ENCODE peak calls at places on chromosome 11, in six cellular contexts. K, V, Z, L, Q and F are unnamed samples. For H3K9me2, the result is how much of the 10 kb centered on the place peaks cover.

GRCh38 chr11:96235725-96236124 is 107.3 kb downstream of the MAML2 start:
- DNase-seq in K (no peak), V (no peak), Z (peak), L (no peak), Q (no peak), F (no peak)

GRCh38 chr11:73976451-73977151 is 6.0 kb downstream of the UCP2 start:
- DNase-seq in K (no peak), V (no peak), Z (no peak), L (no peak), Q (no peak), F (no peak)

GRCh38 chr11:123480290-123480815 is 50.3 kb downstream of the GRAMD1B start:
- DNase-seq in K (no peak), V (no peak), Z (no peak), L (no peak), Q (peak), F (no peak)

GRCh38 chr11:73001615-73002014 is 140.5 kb downstream of the FCHSD2 start:
- DNase-seq in K (no peak), V (no peak), Z (no peak), L (no peak), Q (peak), F (no peak)

GRCh38 chr11:9362393-9362863 is 22.0 kb upstream of the IPO7 start:
- DNase-seq in K (no peak), V (no peak), Z (no peak), L (peak), Q (no peak), F (peak)

GRCh38 chr11:75240381-75241035 is at the start of gene TPBGL:
- DNase-seq in K (no peak), V (no peak), Z (peak), L (peak), Q (no peak), F (no peak)

GRCh38 chr11:10666976-10667892 is 26.3 kb downstream of the IRAG1 start:
- DNase-seq in K (peak), V (no peak), Z (no peak), L (no peak), Q (no peak), F (peak)

GRCh38 chr11:61090521-61090920 is 11.8 kb upstream of the CD5 start:
- DNase-seq in K (no peak), V (no peak), Z (no peak), L (no peak), Q (no peak), F (no peak)

GRCh38 chr11:129093283-129093682 is 98.8 kb downstream of the ARHGAP32 start:
- DNase-seq in K (no peak), V (no peak), Z (no peak), L (no peak), Q (no peak), F (no peak)

GRCh38 chr11:116215471-116216113 is 557.2 kb downstream of the BUD13 start:
- DNase-seq in K (no peak), V (peak), Z (no peak), L (peak), Q (peak), F (no peak)

GRCh38 chr11:125270711-125271110 is 106.2 kb downstream of the PKNOX2 start:
- DNase-seq in K (no peak), V (no peak), Z (no peak), L (no peak), Q (no peak), F (no peak)

GRCh38 chr11:9075441-9076000 is 15.9 kb downstream of the SCUBE2 start:
- DNase-seq in K (no peak), V (no peak), Z (no peak), L (no peak), Q (no peak), F (no peak)

GRCh38 chr11:15945726-15946125 is 410.6 kb downstream of the SOX6 start:
- DNase-seq in K (no peak), V (no peak), Z (no peak), L (no peak), Q (no peak), F (no peak)

GRCh38 chr11:128663824-128664223 is 30.0 kb upstream of the FLI1 start:
- DNase-seq in K (no peak), V (no peak), Z (no peak), L (no peak), Q (no peak), F (no peak)

GRCh38 chr11:26688701-26689100 is 33.2 kb downstream of the SLC5A12 start:
- DNase-seq in K (no peak), V (no peak), Z (no peak), L (no peak), Q (no peak), F (no peak)

GRCh38 chr11:60717956-60718355 is 6.6 kb upstream of the MS4A18 start:
- DNase-seq in K (no peak), V (no peak), Z (no peak), L (no peak), Q (peak), F (no peak)

GRCh38 chr11:66418986-66419308 is 1.9 kb upstream of the NPAS4 start:
- DNase-seq in K (no peak), V (no peak), Z (no peak), L (no peak), Q (no peak), F (no peak)

GRCh38 chr11:135015966-135016365 is 603.9 kb upstream of the B3GAT1 start:
- DNase-seq in K (no peak), V (no peak), Z (no peak), L (no peak), Q (no peak), F (no peak)

GRCh38 chr11:130689222-130689908 is 226.9 kb downstream of the SNX19 start:
- DNase-seq in K (peak), V (no peak), Z (no peak), L (no peak), Q (no peak), F (no peak)

GRCh38 chr11:128405693-128406364 is 181.5 kb downstream of the ETS1 start:
- DNase-seq in K (no peak), V (no peak), Z (no peak), L (no peak), Q (no peak), F (no peak)

GRCh38 chr11:12761029-12761428 is 86.8 kb downstream of the TEAD1 start:
- DNase-seq in K (peak), V (no peak), Z (no peak), L (no peak), Q (peak), F (no peak)

GRCh38 chr11:128343870-128344269 is 243.5 kb downstream of the ETS1 start:
- DNase-seq in K (peak), V (no peak), Z (no peak), L (no peak), Q (no peak), F (no peak)

GRCh38 chr11:129933866-129934265 is 38.5 kb upstream of the NFRKB start:
- DNase-seq in K (no peak), V (no peak), Z (no peak), L (no peak), Q (no peak), F (no peak)

GRCh38 chr11:19220903-19221682 is 19.3 kb upstream of the CSRP3 start:
- DNase-seq in K (no peak), V (no peak), Z (no peak), L (no peak), Q (peak), F (no peak)

GRCh38 chr11:9852465-9852864 is 188.6 kb downstream of the SWAP70 start:
- DNase-seq in K (no peak), V (no peak), Z (no peak), L (no peak), Q (no peak), F (no peak)

GRCh38 chr11:63683133-63683991 is 2.1 kb downstream of the RTN3 start:
- DNase-seq in K (peak), V (no peak), Z (no peak), L (no peak), Q (peak), F (no peak)

GRCh38 chr11:11407065-11407737 is 54.2 kb upstream of the CSNK2A3 start:
- DNase-seq in K (no peak), V (no peak), Z (no peak), L (no peak), Q (peak), F (no peak)

GRCh38 chr11:68352591-68352990 is 40.2 kb downstream of the LRP5 start:
- DNase-seq in K (no peak), V (no peak), Z (no peak), L (no peak), Q (no peak), F (no peak)

GRCh38 chr11:3971756-3972404 is 116.4 kb downstream of the STIM1 start:
- DNase-seq in K (peak), V (no peak), Z (no peak), L (no peak), Q (peak), F (peak)

GRCh38 chr11:3709977-3710376 is 38.8 kb upstream of the CHRNA10 start:
- DNase-seq in K (no peak), V (no peak), Z (no peak), L (peak), Q (no peak), F (no peak)

DNA sequence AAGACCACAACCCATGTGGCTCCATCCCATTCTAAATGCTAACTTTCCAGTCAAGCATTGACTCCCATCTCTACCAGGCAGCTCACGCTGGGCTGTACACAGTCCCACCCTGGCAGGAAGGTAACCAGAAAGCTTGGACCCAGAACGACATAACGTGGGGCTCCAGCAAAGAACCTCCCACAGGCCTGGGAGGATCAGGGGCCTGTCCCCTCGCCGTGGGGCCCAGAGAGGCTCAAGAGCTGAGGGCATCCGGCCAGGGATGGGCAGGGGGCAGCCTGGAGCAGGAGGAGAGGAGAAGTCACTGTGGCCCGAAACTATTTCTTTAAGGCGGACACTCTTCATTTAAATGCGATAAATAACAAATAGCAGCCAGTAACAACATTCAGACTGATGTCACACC is 169.9 kb downstream of the SHANK2 start:
- DNase-seq in K (no peak), V (no peak), Z (no peak), L (no peak), Q (no peak), F (no peak)
- H3K9me2 ChIP-seq in K (under half), V (under half), Z (under half), L (under half), Q (under half), F (under half)

GRCh38 chr11:93729129-93729616 is 12.1 kb downstream of the TAF1D start:
- DNase-seq in K (no peak), V (no peak), Z (no peak), L (peak), Q (peak), F (no peak)
- H3K27ac ChIP-seq in K (no peak), V (no peak), Z (no peak), L (peak), Q (peak), F (peak)

DNA sequence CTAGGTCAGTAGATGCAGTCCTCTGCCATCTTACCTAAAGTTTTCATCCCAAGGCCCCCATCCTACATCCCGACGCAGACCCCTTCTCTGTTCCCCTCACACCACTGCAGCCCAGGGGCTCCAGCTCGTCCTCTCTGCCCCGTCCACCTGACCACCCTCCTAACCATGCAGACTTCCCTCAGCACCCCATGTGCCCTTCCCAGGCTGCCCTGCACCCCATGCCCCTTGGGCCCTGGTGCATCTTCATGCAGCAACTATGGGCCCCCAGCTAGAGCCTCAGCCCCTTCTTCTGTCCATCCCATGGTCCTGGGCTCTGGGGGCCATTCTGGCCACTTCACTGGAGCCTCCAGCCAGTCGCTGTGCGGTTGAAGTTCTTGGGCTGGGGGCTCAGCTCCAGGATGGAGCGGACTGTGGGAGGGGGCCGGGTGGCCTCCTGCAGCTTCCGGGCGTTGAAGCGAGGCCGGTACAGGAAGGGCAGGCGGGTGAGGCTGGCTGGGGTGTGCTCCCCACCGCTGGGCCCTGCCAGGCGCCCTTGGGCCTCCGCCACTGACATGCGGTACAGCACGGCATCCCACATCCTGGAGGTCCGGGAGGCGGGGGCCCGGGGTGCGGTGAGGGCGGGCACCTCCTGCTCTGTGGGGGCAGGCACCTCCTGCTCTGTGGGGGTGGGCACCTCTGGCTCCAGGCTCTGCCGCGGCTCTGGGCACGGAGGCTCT is 2.7 kb downstream of the PRR33 start:
- DNase-seq in K (no peak), V (no peak), Z (no peak), L (no peak), Q (no peak), F (no peak)
- H3K9me2 ChIP-seq in K (under half), V (under half), Z (under half), L (under half), Q (under half), F (under half)

DNA sequence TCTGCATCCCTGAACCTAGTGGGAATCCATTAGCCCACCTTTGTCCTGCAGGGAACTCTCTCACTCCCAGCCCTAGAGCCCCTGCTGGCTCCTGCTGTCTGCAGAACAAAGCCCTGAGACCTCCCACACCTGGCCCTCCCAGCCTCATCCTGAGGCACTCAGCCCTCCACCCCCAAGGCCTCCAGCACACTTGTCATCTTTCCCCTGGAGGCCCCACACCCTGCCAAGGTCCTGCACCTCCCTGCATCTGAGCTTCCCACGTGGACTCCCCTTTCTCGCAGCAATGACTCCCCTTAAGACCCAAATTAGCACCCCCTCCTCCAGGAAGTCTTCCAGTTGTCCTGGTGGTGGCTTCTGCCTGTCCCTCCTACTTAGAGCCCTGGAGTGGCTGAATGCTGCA is 42.3 kb upstream of the LINC01488 start:
- DNase-seq in K (no peak), V (no peak), Z (no peak), L (peak), Q (no peak), F (no peak)
- H3K27ac ChIP-seq in K (no peak), V (no peak), Z (no peak), L (no peak), Q (no peak), F (no peak)